ENCODE peak calls at places on chromosome 2, in five cellular contexts. W is activated T-cell treated with anti-CD3 and anti-CD28 coated beads for 1 hour, X is caudate nucleus, F is Right ventricle myocardium superior, P is NCI-H2171 treated with DMSO at 0.1 percent for 48 hours. A is an unnamed sample.

GRCh38 chr2:177282101-177282573 is 17.6 kb upstream of the NFE2L2 start:
- DNase-seq in W (no peak), X (no peak), F (no peak), P (peak; percentile 41), A (no peak)

GRCh38 chr2:3326182-3326537 is 51.5 kb downstream of the EIPR1 start:
- DNase-seq in W (no peak), X (no peak), F (no peak), P (no peak), A (no peak)

GRCh38 chr2:180125245-180125962 is 118.3 kb upstream of the CWC22 start:
- DNase-seq in W (peak; percentile 11), X (peak; percentile 30), F (peak; percentile 48), P (peak; percentile 94), A (peak; percentile 97)

GRCh38 chr2:11344956-11345671 is 678 bp upstream of the ROCK2 start:
- DNase-seq in W (no peak), X (no peak), F (peak; percentile 68), P (peak; percentile 18), A (peak; percentile 97)

GRCh38 chr2:39704540-39704939 is 38.8 kb downstream of the TMEM178A start:
- DNase-seq in W (no peak), X (no peak), F (no peak), P (no peak), A (no peak)

GRCh38 chr2:460861-461260 is 173.0 kb upstream of the ALKAL2 start:
- DNase-seq in W (no peak), X (no peak), F (no peak), P (no peak), A (peak; percentile 65)

GRCh38 chr2:169727065-169727464 is 6.6 kb upstream of the KLHL23 start:
- DNase-seq in W (no peak), X (no peak), F (no peak), P (no peak), A (no peak)

GRCh38 chr2:182587831-182588230 is 128.2 kb upstream of the DNAJC10 start:
- DNase-seq in W (no peak), X (no peak), F (no peak), P (no peak), A (peak; percentile 56)

GRCh38 chr2:180695570-180695969 is 284.8 kb upstream of the UBE2E3 start:
- DNase-seq in W (no peak), X (no peak), F (no peak), P (no peak), A (no peak)

GRCh38 chr2:132978840-132979239 is 308.8 kb upstream of the LYPD1 start:
- DNase-seq in W (no peak), X (no peak), F (no peak), P (no peak), A (no peak)

GRCh38 chr2:240639566-240639965 is 14.3 kb downstream of the GPR35 start:
- DNase-seq in W (no peak), X (no peak), F (no peak), P (no peak), A (no peak)

GRCh38 chr2:38750793-38751042 is 443 bp downstream of the SRSF7 start:
- DNase-seq in W (peak; percentile 60), X (peak; percentile 48), F (peak; percentile 81), P (peak; percentile 72), A (peak; percentile 51)

GRCh38 chr2:121579326-121579725 is 48.6 kb downstream of the RNU4ATAC start:
- DNase-seq in W (no peak), X (no peak), F (no peak), P (no peak), A (no peak)

GRCh38 chr2:129768485-129769258 is 210.8 kb upstream of the RAB6C start:
- DNase-seq in W (no peak), X (no peak), F (no peak), P (no peak), A (no peak)

GRCh38 chr2:120261387-120262006 is 8.8 kb downstream of the RALB start:
- DNase-seq in W (no peak), X (no peak), F (no peak), P (no peak), A (no peak)

GRCh38 chr2:212894026-212894425 is 257.4 kb downstream of the IKZF2 start:
- DNase-seq in W (no peak), X (no peak), F (no peak), P (no peak), A (no peak)

GRCh38 chr2:54394392-54394791 is 61.7 kb upstream of the SPTBN1 start:
- DNase-seq in W (no peak), X (no peak), F (no peak), P (no peak), A (no peak)

GRCh38 chr2:237262838-237263771 is 150.9 kb downstream of the COL6A3 start:
- DNase-seq in W (no peak), X (no peak), F (no peak), P (no peak), A (peak; percentile 80)

GRCh38 chr2:191401287-191401686 is 156.1 kb downstream of the MYO1B start:
- DNase-seq in W (no peak), X (no peak), F (no peak), P (no peak), A (no peak)

GRCh38 chr2:26786207-26787023 is 559 bp downstream of the CENPA start:
- DNase-seq in W (no peak), X (no peak), F (no peak), P (peak; percentile 34), A (peak; percentile 27)

GRCh38 chr2:23478933-23479683 is 94.1 kb downstream of the KLHL29 start:
- DNase-seq in W (no peak), X (no peak), F (no peak), P (peak; percentile 27), A (no peak)

GRCh38 chr2:29228276-29228675 is 113.1 kb downstream of the CLIP4 start:
- DNase-seq in W (no peak), X (no peak), F (no peak), P (no peak), A (no peak)

GRCh38 chr2:180601016-180601415 is 379.4 kb upstream of the UBE2E3 start:
- DNase-seq in W (no peak), X (no peak), F (no peak), P (no peak), A (no peak)

GRCh38 chr2:86044045-86044444 is 61.6 kb downstream of the POLR1A start:
- DNase-seq in W (no peak), X (no peak), F (no peak), P (no peak), A (no peak)

GRCh38 chr2:150062416-150062815 is 425.1 kb downstream of the RND3 start:
- DNase-seq in W (no peak), X (no peak), F (no peak), P (no peak), A (no peak)

GRCh38 chr2:192444286-192444838 is 249.6 kb upstream of the TMEFF2 start:
- DNase-seq in W (no peak), X (no peak), F (no peak), P (no peak), A (no peak)